ENCODE peak calls at places on chromosomes 13 and 19, in five cellular contexts. R, G, O, T and M are unnamed samples.

GRCh38 chr19:17686592-17687042 is 1.5 kb downstream of the UNC13A start:
- DNase-seq in R (peak; percentile 86), G (no peak), O (peak; percentile 10), T (no peak), M (no peak)

GRCh38 chr13:91311491-91311890 is 36.0 kb upstream of the MIR17HG start:
- DNase-seq in R (no peak), G (no peak), O (no peak), T (no peak), M (no peak)

GRCh38 chr13:113763961-113764792 is 5.2 kb downstream of the TMEM255B start:
- DNase-seq in R (no peak), G (no peak), O (no peak), T (no peak), M (no peak)

GRCh38 chr19:48454150-48454730 is 1.1 kb upstream of the KCNJ14 start:
- DNase-seq in R (no peak), G (no peak), O (no peak), T (no peak), M (no peak)

GRCh38 chr13:85368686-85369085 is 430.5 kb downstream of the SLITRK6 start:
- DNase-seq in R (no peak), G (no peak), O (no peak), T (no peak), M (no peak)

GRCh38 chr13:24680258-24680920 is at the start of gene ATP12A:
- DNase-seq in R (peak; percentile 91), G (no peak), O (no peak), T (no peak), M (no peak)

GRCh38 chr19:41299046-41299754 is 10.8 kb upstream of the CCDC97 start:
- DNase-seq in R (no peak), G (no peak), O (no peak), T (no peak), M (no peak)

GRCh38 chr13:97030705-97031452 is 36.6 kb upstream of the OXGR1 start:
- DNase-seq in R (no peak), G (no peak), O (peak; percentile 86), T (peak; percentile 27), M (no peak)

GRCh38 chr13:58478858-58479257 is 847.3 kb downstream of the PCDH17 start:
- DNase-seq in R (no peak), G (no peak), O (no peak), T (no peak), M (no peak)

GRCh38 chr19:42288881-42289555 is 12.9 kb upstream of the PRR19 start:
- DNase-seq in R (peak; percentile 77), G (no peak), O (no peak), T (no peak), M (no peak)